ENCODE peak calls at places on chromosomes 13 and 19, in nine cellular contexts. G, P, L, T, I, E, B, N and H are unnamed samples.

GRCh38 chr19:16571283-16571682 is 932 bp downstream of the SLC35E1 start:
- DNase-seq in B (no peak), P (no peak), G (no peak), I (peak), T (no peak), N (no peak), L (no peak), E (no peak), H (no peak)

GRCh38 chr19:15240539-15240938 is 8.3 kb upstream of the EPHX3 start:
- DNase-seq in P (no peak), G (no peak), E (no peak), I (no peak), N (no peak), L (no peak), B (no peak), T (no peak), H (no peak)

GRCh38 chr13:23440821-23441608 is 7.5 kb upstream of the SACS start:
- DNase-seq in B (no peak), E (no peak), N (peak), L (no peak), P (peak), G (no peak), T (no peak), I (no peak), H (no peak)

GRCh38 chr19:923551-924211 is 2.2 kb upstream of the ARID3A start:
- DNase-seq in L (no peak), N (no peak), E (no peak), I (no peak), T (no peak), G (no peak), B (no peak), P (no peak), H (no peak)

GRCh38 chr13:93472296-93472695 is 245.7 kb downstream of the GPC6 start:
- DNase-seq in G (no peak), P (no peak), I (no peak), N (no peak), E (no peak), L (no peak), T (no peak), B (no peak), H (no peak)

GRCh38 chr19:44684892-44685847 is 13.8 kb upstream of the CEACAM16 start:
- DNase-seq in P (no peak), T (no peak), L (no peak), B (no peak), I (peak), G (peak), N (no peak), E (no peak), H (no peak)

GRCh38 chr13:48586591-48587103 is 53.8 kb upstream of the RCBTB2 start:
- DNase-seq in P (peak), L (no peak), I (peak), G (no peak), T (no peak), B (no peak), E (no peak), N (no peak), H (peak)

GRCh38 chr19:38736413-38737280 is 7.6 kb downstream of the CAPN12 start:
- DNase-seq in B (peak), T (no peak), E (peak), L (peak), P (no peak), N (peak), I (peak), G (no peak), H (peak)

GRCh38 chr19:16022681-16023557 is 53.4 kb upstream of the TPM4 start:
- DNase-seq in T (no peak), E (no peak), G (no peak), I (no peak), B (no peak), N (no peak), L (no peak), P (no peak), H (no peak)